ENCODE peak calls at places on chromosomes 5 and 9, in eight cellular contexts. N is A549, M is brain microvascular endothelial cell, P is fibroblast of mammary gland, L is lower lobe of right lung, K is mucosa of descending colon, X is coronary artery, J is H1. Y is an unnamed sample.

GRCh38 chr9:33884856-33885701 is 68.1 kb downstream of the UBE2R2 start:
- DNase-seq in N (no peak), M (peak), P (peak), L (no peak), K (no peak), X (no peak), J (no peak), Y (no peak)

GRCh38 chr5:65198777-65199120 is 283.0 kb downstream of the ADAMTS6 start:
- DNase-seq in N (peak), M (peak), P (peak), L (no peak), K (no peak), X (no peak), J (no peak), Y (no peak)

GRCh38 chr5:96868603-96869371 is 7.5 kb upstream of the ERAP2 start:
- DNase-seq in N (peak), M (peak), P (peak), L (no peak), K (no peak), X (no peak), J (no peak), Y (peak)

GRCh38 chr5:168747987-168748777 is 169.0 kb upstream of the PANK3 start:
- DNase-seq in N (peak), M (no peak), P (peak), L (peak), K (no peak), X (peak), J (peak), Y (peak)

GRCh38 chr9:9747787-9748186 is 865.0 kb downstream of the PTPRD start:
- DNase-seq in N (no peak), M (peak), P (peak), L (no peak), K (no peak), X (no peak), J (no peak), Y (no peak)

GRCh38 chr5:36696059-36696673 is 89.8 kb downstream of the SLC1A3 start:
- DNase-seq in N (peak), M (peak), P (peak), L (no peak), K (no peak), X (no peak), J (peak), Y (peak)

GRCh38 chr9:117869287-117869686 is 165.1 kb downstream of the TLR4 start:
- DNase-seq in N (no peak), M (no peak), P (no peak), L (no peak), K (no peak), X (no peak), J (no peak), Y (no peak)

GRCh38 chr5:163489055-163489744 is 16.2 kb upstream of the MAT2B start:
- DNase-seq in N (no peak), M (peak), P (peak), L (no peak), K (no peak), X (no peak), J (peak), Y (no peak)

GRCh38 chr9:132099184-132099583 is 19.5 kb upstream of the MED27 start:
- DNase-seq in N (no peak), M (no peak), P (no peak), L (no peak), K (no peak), X (no peak), J (no peak), Y (no peak)

GRCh38 chr9:78539904-78540303 is 243.0 kb downstream of the PSAT1 start:
- DNase-seq in N (no peak), M (peak), P (peak), L (no peak), K (no peak), X (no peak), J (no peak), Y (no peak)

GRCh38 chr9:116635908-116636307 is 51.2 kb upstream of the TRIM32 start:
- DNase-seq in N (no peak), M (no peak), P (no peak), L (no peak), K (no peak), X (no peak), J (no peak), Y (no peak)

GRCh38 chr5:141182248-141182647 is at the start of gene PCDHB16:
- DNase-seq in N (no peak), M (no peak), P (peak), L (no peak), K (no peak), X (no peak), J (peak), Y (peak)

GRCh38 chr9:96344458-96345180 is 38.9 kb downstream of the SLC35D2 start:
- DNase-seq in N (peak), M (peak), P (peak), L (no peak), K (no peak), X (peak), J (no peak), Y (peak)

GRCh38 chr9:14748373-14748772 is 25.8 kb upstream of the CER1 start:
- DNase-seq in N (no peak), M (no peak), P (no peak), L (no peak), K (no peak), X (no peak), J (no peak), Y (no peak)

GRCh38 chr5:97840643-97841042 is 657.6 kb upstream of the RIOK2 start:
- DNase-seq in N (no peak), M (peak), P (peak), L (no peak), K (no peak), X (no peak), J (no peak), Y (no peak)

GRCh38 chr5:76363385-76364261 is 39.5 kb upstream of the IQGAP2 start:
- DNase-seq in N (no peak), M (no peak), P (no peak), L (no peak), K (peak), X (no peak), J (no peak), Y (no peak)

GRCh38 chr5:139841549-139841948 is 45.9 kb downstream of the PSD2 start:
- DNase-seq in N (no peak), M (no peak), P (no peak), L (no peak), K (no peak), X (no peak), J (no peak), Y (no peak)

GRCh38 chr9:638152-638551 is 203.3 kb upstream of the DMRT1 start:
- DNase-seq in N (no peak), M (no peak), P (no peak), L (no peak), K (no peak), X (no peak), J (no peak), Y (no peak)

GRCh38 chr5:38720691-38721361 is 125.0 kb upstream of the OSMR start:
- DNase-seq in N (no peak), M (no peak), P (no peak), L (no peak), K (no peak), X (no peak), J (no peak), Y (no peak)

GRCh38 chr9:138062196-138062595 is 184.6 kb downstream of the CACNA1B start:
- DNase-seq in N (no peak), M (no peak), P (no peak), L (no peak), K (peak), X (no peak), J (no peak), Y (no peak)

GRCh38 chr9:38641985-38642864 is 21.8 kb upstream of the ANKRD18A start:
- DNase-seq in N (peak), M (peak), P (peak), L (no peak), K (no peak), X (no peak), J (peak), Y (peak)

GRCh38 chr5:135955525-135955924 is 742 bp upstream of the LECT2 start:
- DNase-seq in N (no peak), M (no peak), P (no peak), L (no peak), K (no peak), X (no peak), J (no peak), Y (no peak)

GRCh38 chr5:135951807-135952206 is 3.0 kb downstream of the LECT2 start:
- DNase-seq in N (no peak), M (no peak), P (no peak), L (no peak), K (no peak), X (no peak), J (no peak), Y (no peak)

GRCh38 chr5:135952683-135953082 is 2.1 kb downstream of the LECT2 start:
- DNase-seq in N (no peak), M (no peak), P (no peak), L (no peak), K (no peak), X (no peak), J (no peak), Y (no peak)

GRCh38 chr5:135954899-135955298 is at the start of gene LECT2:
- DNase-seq in N (no peak), M (no peak), P (no peak), L (no peak), K (no peak), X (no peak), J (no peak), Y (no peak)

DNA sequence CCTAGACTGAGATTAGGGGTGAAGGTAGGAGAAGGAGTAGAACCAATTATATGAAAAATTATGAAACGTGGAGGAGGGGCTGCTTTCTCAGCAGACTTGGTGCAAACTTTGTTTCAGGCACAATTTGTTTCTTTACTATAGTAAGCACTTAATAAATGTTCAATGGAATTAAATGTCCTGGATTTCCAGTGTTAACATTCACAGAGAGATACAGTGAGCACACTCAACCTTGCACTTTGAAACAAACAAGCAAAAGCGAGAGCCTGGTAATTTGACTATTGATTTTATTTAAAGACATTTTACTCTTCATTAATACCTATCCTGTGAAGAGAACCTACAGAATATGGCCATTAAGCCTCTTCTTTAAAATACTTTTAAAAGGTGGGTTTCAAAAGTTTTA is 933 bp downstream of the LECT2 start:
- DNase-seq in N (no peak), M (no peak), P (no peak), L (no peak), K (no peak), X (no peak), J (no peak), Y (no peak)
- H3K4me3 ChIP-seq in N (no peak), M (no peak), P (no peak), L (no peak), K (no peak), X (no peak), J (no peak), Y (no peak)

DNA sequence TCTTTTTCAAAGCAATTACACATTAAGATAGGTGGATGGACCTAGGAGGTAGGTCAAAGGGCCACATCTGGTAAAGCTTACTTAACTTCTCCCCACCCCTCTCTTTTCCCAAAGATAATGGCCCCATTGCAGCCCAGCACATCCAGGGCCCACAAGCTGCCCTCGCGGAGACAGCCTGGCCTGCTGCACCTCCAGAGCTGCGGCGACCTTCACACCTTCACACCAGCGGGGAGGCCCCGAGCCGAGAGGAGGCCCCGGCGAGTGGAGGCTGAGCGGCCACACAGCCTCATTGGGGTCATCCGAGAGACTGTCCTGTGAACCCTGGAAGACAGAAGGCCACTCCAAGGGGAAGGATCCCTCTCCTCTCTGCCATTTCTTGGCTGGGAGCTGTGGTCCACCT is 66.5 kb downstream of the ENTREP1 start:
- DNase-seq in N (no peak), M (no peak), P (no peak), L (no peak), K (no peak), X (no peak), J (no peak), Y (no peak)
- H3K4me3 ChIP-seq in N (no peak), M (no peak), P (no peak), L (no peak), K (no peak), X (no peak), J (no peak), Y (no peak)

DNA sequence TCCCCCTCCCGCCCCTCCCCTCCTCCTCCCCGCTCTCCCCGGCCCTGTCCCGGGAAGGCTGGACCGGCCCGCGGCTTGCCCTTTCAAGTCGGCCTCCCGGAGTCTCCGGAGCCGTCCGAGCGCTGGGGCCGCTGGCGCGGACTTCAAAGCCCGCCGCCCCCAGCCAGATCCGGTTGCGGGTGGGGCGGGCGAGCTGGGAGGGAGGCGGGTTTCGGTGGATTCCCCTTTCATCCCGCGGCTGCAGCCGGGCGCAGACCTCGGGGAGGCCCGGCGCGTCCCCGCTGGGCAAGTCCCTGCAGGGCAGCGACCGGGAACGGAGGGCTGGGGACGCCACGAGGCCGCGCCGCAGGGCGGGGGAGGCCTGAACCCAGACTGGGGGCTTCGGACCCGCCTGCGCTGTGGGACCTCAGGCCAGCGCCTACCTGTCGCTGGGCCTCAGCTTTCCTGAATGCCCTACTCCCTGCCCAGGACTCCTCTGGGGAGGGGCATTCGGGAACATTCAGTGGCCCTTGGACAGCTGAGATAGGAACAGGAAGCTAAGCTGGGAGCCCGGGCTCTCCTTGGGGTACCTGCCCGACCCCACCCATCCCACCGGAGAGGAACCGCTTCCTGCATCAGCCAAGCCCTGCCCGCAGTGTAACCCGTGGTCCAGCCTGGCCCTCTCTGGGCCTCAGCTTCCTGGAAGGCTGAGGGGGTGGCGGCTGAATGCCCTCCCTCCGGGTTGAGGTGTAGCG is 23.4 kb downstream of the C9orf50 start:
- DNase-seq in N (peak), M (no peak), P (peak), L (peak), K (peak), X (peak), J (peak), Y (peak)
- H3K4me3 ChIP-seq in N (peak), M (peak), P (peak), L (peak), K (no peak), X (peak), J (peak), Y (peak)

GRCh38 chr9:113375057-113376023 is 1.4 kb downstream of the HDHD3 start:
- DNase-seq in N (peak), M (peak), P (no peak), L (no peak), K (no peak), X (no peak), J (no peak), Y (peak)
- H3K4me3 ChIP-seq in N (peak), M (no peak), P (no peak), L (peak), K (peak), X (peak), J (no peak), Y (peak)

GRCh38 chr5:67058998-67059746 is 137.4 kb downstream of the CD180 start:
- DNase-seq in N (no peak), M (no peak), P (no peak), L (no peak), K (no peak), X (no peak), J (peak), Y (peak)
- H3K4me3 ChIP-seq in N (no peak), M (no peak), P (no peak), L (no peak), K (no peak), X (no peak), J (no peak), Y (no peak)